ENCODE peak calls at places on chromosomes 4 and X, in five cellular contexts. E is nephron progenitor cell; O is astrocyte of the spinal cord; V is activated CD8-positive, alpha-beta T cell treated with anti-CD3 and anti-CD28 coated beads for 36 hours; B is AG04450. Z is an unnamed sample.

GRCh38 chrX:136214551-136214950 is 36.6 kb downstream of the MAP7D3 start:
- DNase-seq in B (peak; percentile 37), O (peak; percentile 81), E (no peak), V (no peak), Z (no peak)

GRCh38 chr4:121164291-121164690 is at the start of gene TNIP3:
- DNase-seq in O (no peak), E (no peak), B (no peak), V (no peak), Z (no peak)

GRCh38 chrX:17584248-17584681 is 153.0 kb upstream of the SCML1 start:
- DNase-seq in B (no peak), V (no peak), E (no peak), O (peak; percentile 39), Z (no peak)

GRCh38 chrX:137031517-137032377 is 2.0 kb downstream of the GPR101 start:
- DNase-seq in O (peak; percentile 32), V (peak; percentile 60), B (no peak), E (peak; percentile 51), Z (peak; percentile 68)

GRCh38 chr4:7725951-7726350 is 213.7 kb downstream of the AFAP1 start:
- DNase-seq in O (peak; percentile 22), B (no peak), E (no peak), V (no peak), Z (no peak)

GRCh38 chr4:3675251-3676115 is 90.7 kb upstream of the ADRA2C start:
- DNase-seq in V (no peak), E (no peak), B (no peak), O (no peak), Z (no peak)

GRCh38 chrX:115553171-115553570 is 7.8 kb upstream of the PLS3 start:
- DNase-seq in E (no peak), B (no peak), O (no peak), V (no peak), Z (no peak)

GRCh38 chrX:48891402-48892288 is 5.9 kb downstream of the TIMM17B start:
- DNase-seq in E (peak; percentile 81), O (peak; percentile 81), B (no peak), V (peak; percentile 81), Z (peak; percentile 79)

GRCh38 chr4:141065872-141066271 is 67.4 kb downstream of the RNF150 start:
- DNase-seq in O (no peak), E (no peak), B (no peak), V (no peak), Z (no peak)

GRCh38 chrX:19174401-19175025 is 52.2 kb upstream of the ADGRG2 start:
- DNase-seq in E (no peak), O (peak; percentile 52), V (peak; percentile 3), B (no peak), Z (no peak)

GRCh38 chrX:129701624-129702069 is 37.1 kb upstream of the XPNPEP2 start:
- DNase-seq in V (no peak), B (no peak), O (peak; percentile 66), E (no peak), Z (no peak)

GRCh38 chrX:131907488-131908314 is 115.4 kb upstream of the STK26 start:
- DNase-seq in B (no peak), O (no peak), V (no peak), E (no peak), Z (no peak)

GRCh38 chr4:48275247-48275646 is 5.6 kb upstream of the TEC start:
- DNase-seq in V (peak; percentile 18), B (no peak), E (no peak), O (no peak), Z (no peak)

GRCh38 chr4:151548708-151549107 is 139.7 kb downstream of the FHIP1A start:
- DNase-seq in V (no peak), O (no peak), B (no peak), E (no peak), Z (no peak)

GRCh38 chr4:67885727-67886126 is 1.9 kb upstream of the TMPRSS11D start:
- DNase-seq in O (peak; percentile 91), B (peak; percentile 89), E (no peak), V (no peak), Z (no peak)

GRCh38 chr4:87007345-87008181 is 72.8 kb downstream of the AFF1 start:
- DNase-seq in E (peak; percentile 70), B (no peak), V (peak; percentile 68), O (peak; percentile 55), Z (peak; percentile 29)

GRCh38 chr4:41455215-41455614 is 82.7 kb upstream of the LIMCH1 start:
- DNase-seq in E (no peak), B (no peak), O (no peak), V (no peak), Z (no peak)

GRCh38 chr4:13142191-13142590 is 341.9 kb downstream of the RAB28 start:
- DNase-seq in O (no peak), B (no peak), V (no peak), E (no peak), Z (no peak)

GRCh38 chr4:177562859-177563258 is 120.6 kb upstream of the AGA start:
- DNase-seq in E (no peak), V (no peak), O (no peak), B (no peak), Z (no peak)

GRCh38 chr4:158783775-158784174 is 14.9 kb downstream of the FNIP2 start:
- DNase-seq in V (no peak), O (peak; percentile 54), B (peak; percentile 24), E (no peak), Z (no peak)

GRCh38 chr4:23582671-23583070 is 307.2 kb downstream of the PPARGC1A start:
- DNase-seq in O (no peak), V (no peak), E (no peak), B (no peak), Z (no peak)

GRCh38 chr4:14958436-14958835 is 43.8 kb upstream of the CPEB2 start:
- DNase-seq in B (no peak), V (no peak), O (no peak), E (no peak), Z (no peak)

GRCh38 chrX:112841114-112841819 is 636 bp upstream of the AMOT start:
- DNase-seq in B (peak; percentile 62), E (peak; percentile 88), V (peak; percentile 81), O (peak; percentile 88), Z (peak; percentile 96)

GRCh38 chrX:73563740-73564073 is 710 bp downstream of the CHIC1 start:
- DNase-seq in E (no peak), O (peak; percentile 29), V (no peak), B (no peak), Z (peak; percentile 7)

GRCh38 chr4:147118523-147118922 is 172.9 kb upstream of the TTC29 start:
- DNase-seq in E (no peak), V (no peak), O (peak; percentile 79), B (peak; percentile 45), Z (no peak)

GRCh38 chr4:3870567-3870962 is 104.4 kb downstream of the ADRA2C start:
- DNase-seq in V (no peak), O (no peak), E (no peak), B (no peak), Z (no peak)

GRCh38 chrX:152821145-152821765 is 9.3 kb downstream of the CETN2 start:
- DNase-seq in O (no peak), B (no peak), E (peak; percentile 55), V (peak; percentile 32), Z (peak; percentile 75)

GRCh38 chrX:154530286-154530685 is 14.3 kb upstream of the FAM3A start:
- DNase-seq in V (no peak), O (no peak), E (no peak), B (no peak), Z (no peak)

GRCh38 chrX:43998374-43998773 is 25.2 kb upstream of the NDP start:
- DNase-seq in B (no peak), E (no peak), V (no peak), O (no peak), Z (no peak)

GRCh38 chr4:183011213-183011907 is 87.7 kb upstream of the WWC2 start:
- DNase-seq in E (no peak), V (no peak), O (no peak), B (peak; percentile 1), Z (no peak)

GRCh38 chrX:41027388-41027787 is 57.9 kb upstream of the USP9X start:
- DNase-seq in O (peak; percentile 55), E (no peak), B (peak; percentile 38), V (no peak), Z (no peak)

GRCh38 chrX:154355094-154355775 is 19.2 kb downstream of the FLNA start:
- DNase-seq in B (no peak), O (no peak), E (no peak), V (no peak), Z (no peak)

GRCh38 chr4:26141916-26142638 is 178.7 kb upstream of the RBPJ start:
- DNase-seq in V (no peak), E (no peak), O (peak; percentile 93), B (peak; percentile 65), Z (no peak)

GRCh38 chrX:129984196-129984962 is 1.9 kb downstream of the BCORL1 start:
- DNase-seq in E (peak; percentile 68), O (no peak), B (no peak), V (peak; percentile 22), Z (peak; percentile 53)

GRCh38 chrX:37474478-37474877 is 97.0 kb upstream of the LANCL3 start:
- DNase-seq in B (no peak), V (no peak), O (no peak), E (no peak), Z (no peak)

GRCh38 chr4:109877400-109877799 is 29.5 kb downstream of the LRIT3 start:
- DNase-seq in E (no peak), B (no peak), V (no peak), O (no peak), Z (no peak)

GRCh38 chr4:65880594-65880993 is 210.3 kb upstream of the EPHA5 start:
- DNase-seq in V (no peak), E (no peak), O (no peak), B (no peak), Z (no peak)

Z was measured in HEK293T.